ENCODE peak calls at places on chromosomes 5 and 9, in eight cellular contexts. One of them, this sample, is unnamed. For H3K4me1, the result is how much of the 10 kb centered on the place peaks cover.

GRCh38 chr9:121784706-121785426 is 133.4 kb downstream of the DAB2IP start:
- DNase-seq in tibial artery: no peak
- DNase-seq in Panc1: no peak
- DNase-seq in esophagus squamous epithelium: no peak
- DNase-seq in CD4-positive, alpha-beta memory T cell: no peak
- DNase-seq in cardiac muscle cell: no peak
- DNase-seq in right atrium auricular region: no peak
- DNase-seq in upper lobe of left lung: no peak
- DNase-seq in this sample: no peak

GRCh38 chr9:123365287-123365880 is 9.4 kb downstream of the CRB2 start:
- DNase-seq in CD4-positive, alpha-beta memory T cell: no peak
- DNase-seq in Panc1: no peak
- DNase-seq in esophagus squamous epithelium: no peak
- DNase-seq in upper lobe of left lung: no peak
- DNase-seq in tibial artery: no peak
- DNase-seq in right atrium auricular region: no peak
- DNase-seq in cardiac muscle cell: no peak
- DNase-seq in this sample: no peak

GRCh38 chr9:134314039-134314949 is 12.0 kb upstream of the RXRA start:
- DNase-seq in esophagus squamous epithelium: no peak
- DNase-seq in CD4-positive, alpha-beta memory T cell: no peak
- DNase-seq in Panc1: no peak
- DNase-seq in upper lobe of left lung: no peak
- DNase-seq in right atrium auricular region: no peak
- DNase-seq in cardiac muscle cell: no peak
- DNase-seq in tibial artery: no peak
- DNase-seq in this sample: no peak

GRCh38 chr9:33161011-33161588 is 6.0 kb downstream of the B4GALT1 start:
- DNase-seq in esophagus squamous epithelium: no peak
- DNase-seq in tibial artery: peak
- DNase-seq in right atrium auricular region: peak
- DNase-seq in Panc1: no peak
- DNase-seq in cardiac muscle cell: no peak
- DNase-seq in CD4-positive, alpha-beta memory T cell: peak
- DNase-seq in upper lobe of left lung: peak
- DNase-seq in this sample: no peak

GRCh38 chr5:177604656-177605055 is 4.7 kb downstream of the B4GALT7 start:
- DNase-seq in tibial artery: no peak
- DNase-seq in esophagus squamous epithelium: no peak
- DNase-seq in upper lobe of left lung: no peak
- DNase-seq in Panc1: no peak
- DNase-seq in CD4-positive, alpha-beta memory T cell: no peak
- DNase-seq in cardiac muscle cell: no peak
- DNase-seq in right atrium auricular region: peak
- DNase-seq in this sample: no peak

GRCh38 chr5:34838785-34839714 is at the start of gene TTC23L:
- DNase-seq in tibial artery: peak
- DNase-seq in right atrium auricular region: peak
- DNase-seq in upper lobe of left lung: peak
- DNase-seq in esophagus squamous epithelium: peak
- DNase-seq in CD4-positive, alpha-beta memory T cell: peak
- DNase-seq in Panc1: peak
- DNase-seq in cardiac muscle cell: peak
- DNase-seq in this sample: peak

GRCh38 chr9:137070201-137070905 is at the start of gene SAPCD2:
- DNase-seq in right atrium auricular region: peak
- DNase-seq in cardiac muscle cell: peak
- DNase-seq in tibial artery: peak
- DNase-seq in upper lobe of left lung: peak
- DNase-seq in CD4-positive, alpha-beta memory T cell: peak
- DNase-seq in Panc1: no peak
- DNase-seq in esophagus squamous epithelium: peak
- DNase-seq in this sample: no peak

GRCh38 chr9:3708751-3709150 is 182.9 kb upstream of the RFX3 start:
- DNase-seq in esophagus squamous epithelium: no peak
- DNase-seq in tibial artery: no peak
- DNase-seq in right atrium auricular region: no peak
- DNase-seq in Panc1: no peak
- DNase-seq in upper lobe of left lung: no peak
- DNase-seq in cardiac muscle cell: no peak
- DNase-seq in CD4-positive, alpha-beta memory T cell: no peak
- DNase-seq in this sample: no peak

GRCh38 chr5:129767927-129768380 is 20.1 kb downstream of the MINAR2 start:
- DNase-seq in upper lobe of left lung: peak
- DNase-seq in CD4-positive, alpha-beta memory T cell: peak
- DNase-seq in esophagus squamous epithelium: no peak
- DNase-seq in right atrium auricular region: peak
- DNase-seq in Panc1: peak
- DNase-seq in tibial artery: peak
- DNase-seq in cardiac muscle cell: peak
- DNase-seq in this sample: peak

GRCh38 chr9:79687131-79687447 is 115.3 kb downstream of the TLE4 start:
- DNase-seq in right atrium auricular region: no peak
- DNase-seq in tibial artery: no peak
- DNase-seq in cardiac muscle cell: no peak
- DNase-seq in upper lobe of left lung: peak
- DNase-seq in CD4-positive, alpha-beta memory T cell: peak
- DNase-seq in esophagus squamous epithelium: no peak
- DNase-seq in Panc1: no peak
- DNase-seq in this sample: no peak

GRCh38 chr5:83220331-83220730 is 143.0 kb downstream of the XRCC4 start:
- DNase-seq in right atrium auricular region: no peak
- DNase-seq in CD4-positive, alpha-beta memory T cell: no peak
- DNase-seq in cardiac muscle cell: peak
- DNase-seq in Panc1: no peak
- DNase-seq in tibial artery: no peak
- DNase-seq in upper lobe of left lung: no peak
- DNase-seq in esophagus squamous epithelium: no peak
- DNase-seq in this sample: no peak

GRCh38 chr9:6029581-6029980 is 14.2 kb upstream of the RANBP6 start:
- DNase-seq in CD4-positive, alpha-beta memory T cell: no peak
- DNase-seq in upper lobe of left lung: no peak
- DNase-seq in esophagus squamous epithelium: no peak
- DNase-seq in cardiac muscle cell: no peak
- DNase-seq in Panc1: no peak
- DNase-seq in tibial artery: no peak
- DNase-seq in right atrium auricular region: no peak
- DNase-seq in this sample: no peak

GRCh38 chr5:171906171-171906570 is 100.3 kb downstream of the FBXW11 start:
- DNase-seq in esophagus squamous epithelium: no peak
- DNase-seq in cardiac muscle cell: no peak
- DNase-seq in Panc1: no peak
- DNase-seq in upper lobe of left lung: no peak
- DNase-seq in CD4-positive, alpha-beta memory T cell: no peak
- DNase-seq in tibial artery: no peak
- DNase-seq in right atrium auricular region: no peak
- DNase-seq in this sample: no peak

GRCh38 chr5:56278267-56278826 is 45.2 kb upstream of the ANKRD55 start:
- DNase-seq in Panc1: no peak
- DNase-seq in CD4-positive, alpha-beta memory T cell: no peak
- DNase-seq in esophagus squamous epithelium: no peak
- DNase-seq in tibial artery: no peak
- DNase-seq in upper lobe of left lung: no peak
- DNase-seq in cardiac muscle cell: no peak
- DNase-seq in right atrium auricular region: no peak
- DNase-seq in this sample: no peak

DNA sequence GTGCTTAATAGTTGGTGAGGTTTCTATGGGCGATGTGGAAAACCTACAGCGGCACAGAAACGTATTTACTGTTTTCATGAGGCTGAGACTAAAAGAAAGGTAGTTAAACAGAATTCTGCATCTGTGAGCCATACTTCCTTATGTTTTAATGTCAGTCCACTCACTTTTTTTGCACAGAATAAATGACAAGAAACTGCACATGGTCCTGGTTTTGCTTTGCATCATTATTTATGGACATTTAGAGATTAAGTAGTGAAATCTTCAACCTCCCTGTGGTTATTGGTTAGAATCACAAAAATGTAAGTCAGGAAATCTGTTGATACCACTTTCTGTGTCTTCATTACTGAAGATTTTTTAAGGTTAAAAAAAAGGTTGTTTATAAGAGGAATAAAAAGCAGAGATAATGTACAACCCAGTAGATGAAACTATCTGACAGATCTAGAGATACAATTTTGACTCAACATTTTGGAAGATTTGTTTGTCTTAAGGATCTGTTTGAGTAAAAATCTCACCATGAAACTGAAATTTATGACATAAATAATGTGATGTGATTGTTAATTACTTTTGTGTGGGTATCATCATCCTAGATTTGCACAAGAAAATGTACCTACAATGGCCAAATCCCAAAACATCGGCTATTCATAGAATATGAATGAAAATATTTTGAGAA is 2.4 kb downstream of the PRR16 start:
- DNase-seq in right atrium auricular region: no peak
- DNase-seq in esophagus squamous epithelium: no peak
- DNase-seq in Panc1: no peak
- DNase-seq in CD4-positive, alpha-beta memory T cell: no peak
- DNase-seq in tibial artery: no peak
- DNase-seq in cardiac muscle cell: no peak
- DNase-seq in upper lobe of left lung: no peak
- DNase-seq in this sample: no peak
- H3K4me1 ChIP-seq in right atrium auricular region: under half
- H3K4me1 ChIP-seq in esophagus squamous epithelium: under half
- H3K4me1 ChIP-seq in Panc1: under half
- H3K4me1 ChIP-seq in CD4-positive, alpha-beta memory T cell: under half
- H3K4me1 ChIP-seq in tibial artery: under half
- H3K4me1 ChIP-seq in cardiac muscle cell: under half
- H3K4me1 ChIP-seq in upper lobe of left lung: under half
- H3K4me1 ChIP-seq in this sample: under half

DNA sequence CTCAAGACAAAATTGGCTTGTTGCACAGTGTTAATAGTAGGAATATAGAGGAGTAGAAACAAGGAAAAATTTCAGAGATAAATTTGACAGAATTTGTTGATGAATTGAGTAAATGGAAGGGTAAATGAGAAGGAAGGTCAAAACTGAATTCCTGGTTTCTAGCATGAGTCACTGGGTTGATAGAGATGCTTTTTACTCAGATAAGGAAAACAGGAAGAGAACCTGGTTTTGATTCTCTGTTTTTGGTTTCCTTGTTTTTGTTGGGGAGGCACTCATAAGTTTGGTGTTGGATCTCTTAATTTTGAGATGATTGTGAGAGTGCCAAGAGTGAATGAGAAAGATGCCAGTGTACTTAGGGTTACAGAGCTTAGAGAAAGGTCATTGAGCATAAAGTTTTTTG is 7.1 kb downstream of the LRRC70 start:
- DNase-seq in CD4-positive, alpha-beta memory T cell: no peak
- DNase-seq in upper lobe of left lung: no peak
- DNase-seq in tibial artery: no peak
- DNase-seq in Panc1: no peak
- DNase-seq in cardiac muscle cell: no peak
- DNase-seq in esophagus squamous epithelium: no peak
- DNase-seq in right atrium auricular region: no peak
- DNase-seq in this sample: no peak
- H3K27ac ChIP-seq in CD4-positive, alpha-beta memory T cell: no peak
- H3K27ac ChIP-seq in upper lobe of left lung: no peak
- H3K27ac ChIP-seq in tibial artery: no peak
- H3K27ac ChIP-seq in Panc1: no peak
- H3K27ac ChIP-seq in cardiac muscle cell: no peak
- H3K27ac ChIP-seq in esophagus squamous epithelium: no peak
- H3K27ac ChIP-seq in right atrium auricular region: no peak
- H3K27ac ChIP-seq in this sample: no peak

DNA sequence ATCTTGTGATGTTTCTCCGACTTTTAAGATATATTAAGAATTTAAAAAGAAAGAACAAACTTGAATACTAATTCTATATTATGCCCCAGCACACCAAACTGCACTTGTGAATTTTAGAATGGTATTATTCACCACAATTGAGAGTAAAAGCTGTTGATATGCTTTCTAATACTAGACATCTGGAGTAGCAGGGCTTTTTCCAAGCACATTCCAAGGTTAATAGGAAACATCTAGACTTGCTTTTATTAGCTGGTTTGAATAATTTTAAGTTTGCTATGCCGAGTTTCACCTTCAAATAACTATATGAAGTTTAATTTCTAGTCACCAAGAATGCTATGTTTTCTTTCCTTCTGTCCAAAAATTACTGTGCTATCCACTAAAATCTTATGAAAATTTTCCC is 13.5 kb downstream of the NREP start:
- DNase-seq in esophagus squamous epithelium: no peak
- DNase-seq in upper lobe of left lung: no peak
- DNase-seq in tibial artery: no peak
- DNase-seq in CD4-positive, alpha-beta memory T cell: no peak
- DNase-seq in right atrium auricular region: no peak
- DNase-seq in cardiac muscle cell: no peak
- DNase-seq in Panc1: no peak
- DNase-seq in this sample: no peak
- H3K4me1 ChIP-seq in esophagus squamous epithelium: under half
- H3K4me1 ChIP-seq in upper lobe of left lung: under half
- H3K4me1 ChIP-seq in tibial artery: under half
- H3K4me1 ChIP-seq in CD4-positive, alpha-beta memory T cell: under half
- H3K4me1 ChIP-seq in right atrium auricular region: half or more
- H3K4me1 ChIP-seq in cardiac muscle cell: under half
- H3K4me1 ChIP-seq in Panc1: under half
- H3K4me1 ChIP-seq in this sample: under half

DNA sequence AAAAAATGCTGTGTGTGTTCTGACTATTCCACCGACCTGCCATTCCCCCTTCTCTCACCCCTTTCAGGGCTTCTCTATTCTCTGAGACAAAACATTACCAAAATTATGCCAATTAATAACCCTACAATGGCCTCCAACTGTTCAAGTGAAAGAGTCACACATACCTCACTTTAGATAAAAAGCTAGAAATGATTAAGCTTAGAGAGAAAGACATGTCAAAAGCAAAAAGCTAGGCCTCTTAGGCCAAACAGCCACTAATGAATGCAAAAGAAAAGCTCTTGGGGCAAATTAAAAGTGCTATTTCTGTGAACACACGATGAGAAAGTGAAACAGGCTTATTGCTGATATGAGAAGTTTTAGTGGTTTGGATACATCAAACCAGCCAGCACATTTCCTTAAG is 279.6 kb upstream of the GRAMD2B start:
- DNase-seq in Panc1: no peak
- DNase-seq in right atrium auricular region: no peak
- DNase-seq in cardiac muscle cell: no peak
- DNase-seq in CD4-positive, alpha-beta memory T cell: no peak
- DNase-seq in upper lobe of left lung: no peak
- DNase-seq in tibial artery: no peak
- DNase-seq in esophagus squamous epithelium: no peak
- DNase-seq in this sample: no peak
- H3K27ac ChIP-seq in Panc1: no peak
- H3K27ac ChIP-seq in right atrium auricular region: no peak
- H3K27ac ChIP-seq in cardiac muscle cell: no peak
- H3K27ac ChIP-seq in CD4-positive, alpha-beta memory T cell: no peak
- H3K27ac ChIP-seq in upper lobe of left lung: no peak
- H3K27ac ChIP-seq in tibial artery: no peak
- H3K27ac ChIP-seq in esophagus squamous epithelium: no peak
- H3K27ac ChIP-seq in this sample: no peak

This sample was measured in iPS DF 6.9.